ENCODE peak calls at places on chromosomes 7 and 10, in ten cellular contexts. Y is heart right ventricle; D is CD8-positive, alpha-beta memory T cell; O is A549; J is RWPE1; V is GM12878; Z is HCT116; H is CD4-positive, alpha-beta T cell; F is aorta; E is substantia nigra. X is an unnamed sample.

GRCh38 chr10:47164126-47164799 is 135.7 kb upstream of the GDF10 start:
- DNase-seq in Y (no peak), D (no peak), O (peak), J (peak), V (no peak), Z (no peak), H (no peak), F (no peak), E (no peak), X (peak)

GRCh38 chr10:88853155-88853554 is 1.5 kb upstream of the ANKRD22 start:
- DNase-seq in Y (no peak), D (no peak), O (no peak), J (no peak), V (no peak), Z (no peak), H (no peak), F (no peak), E (no peak), X (no peak)

GRCh38 chr7:73593207-73594045 is 15.0 kb upstream of the TBL2 start:
- DNase-seq in Y (no peak), D (no peak), O (no peak), J (no peak), V (no peak), Z (no peak), H (no peak), F (no peak), E (no peak), X (no peak)

GRCh38 chr10:114334301-114334700 is 70.0 kb downstream of the AFAP1L2 start:
- DNase-seq in Y (no peak), D (no peak), O (no peak), J (no peak), V (no peak), Z (no peak), H (no peak), F (no peak), E (no peak), X (no peak)

GRCh38 chr10:116774728-116775151 is 32.4 kb upstream of the HSPA12A start:
- DNase-seq in Y (no peak), D (no peak), O (no peak), J (peak), V (no peak), Z (no peak), H (no peak), F (no peak), E (no peak), X (no peak)

GRCh38 chr7:429828-430180 is 89.8 kb downstream of the PDGFA start:
- DNase-seq in Y (no peak), D (no peak), O (no peak), J (no peak), V (no peak), Z (no peak), H (no peak), F (no peak), E (no peak), X (no peak)

GRCh38 chr7:92988051-92988450 is 129.7 kb downstream of the SAMD9 start:
- DNase-seq in Y (no peak), D (no peak), O (peak), J (peak), V (no peak), Z (peak), H (no peak), F (no peak), E (no peak), X (peak)

GRCh38 chr7:84187813-84188212 is 6.8 kb downstream of the SEMA3A start:
- DNase-seq in Y (no peak), D (no peak), O (no peak), J (peak), V (no peak), Z (no peak), H (no peak), F (no peak), E (no peak), X (no peak)

GRCh38 chr7:45435846-45436245 is 138.3 kb upstream of the ADCY1 start:
- DNase-seq in Y (no peak), D (no peak), O (peak), J (peak), V (no peak), Z (no peak), H (no peak), F (no peak), E (no peak), X (peak)

GRCh38 chr10:124721295-124722052 is 22.7 kb downstream of the FAM53B start:
- DNase-seq in Y (peak), D (no peak), O (no peak), J (no peak), V (no peak), Z (no peak), H (no peak), F (peak), E (no peak), X (no peak)

GRCh38 chr10:1142596-1142995 is 86.4 kb downstream of the WDR37 start:
- DNase-seq in Y (no peak), D (no peak), O (no peak), J (no peak), V (no peak), Z (no peak), H (no peak), F (no peak), E (no peak), X (no peak)

GRCh38 chr7:64880322-64881297 is 22.5 kb upstream of the ZNF273 start:
- DNase-seq in Y (no peak), D (no peak), O (no peak), J (no peak), V (no peak), Z (no peak), H (no peak), F (no peak), E (no peak), X (peak)

GRCh38 chr7:35342786-35343185 is 88.9 kb upstream of the TBX20 start:
- DNase-seq in Y (no peak), D (no peak), O (no peak), J (no peak), V (no peak), Z (no peak), H (no peak), F (no peak), E (no peak), X (no peak)

GRCh38 chr10:16986406-16987128 is 143.0 kb downstream of the CUBN start:
- DNase-seq in Y (no peak), D (no peak), O (no peak), J (peak), V (no peak), Z (no peak), H (no peak), F (no peak), E (no peak), X (peak)

GRCh38 chr10:45557275-45557905 is 115.2 kb downstream of the ZFAND4 start:
- DNase-seq in Y (no peak), D (peak), O (no peak), J (no peak), V (no peak), Z (no peak), H (no peak), F (no peak), E (no peak), X (no peak)

GRCh38 chr7:28020302-28020940 is 160.2 kb downstream of the JAZF1 start:
- DNase-seq in Y (peak), D (peak), O (peak), J (peak), V (peak), Z (peak), H (no peak), F (peak), E (no peak), X (peak)

GRCh38 chr10:76009531-76009930 is 578.1 kb downstream of the LRMDA start:
- DNase-seq in Y (no peak), D (no peak), O (no peak), J (no peak), V (no peak), Z (no peak), H (no peak), F (no peak), E (no peak), X (no peak)

GRCh38 chr10:74544106-74544505 is 282.3 kb upstream of the KAT6B start:
- DNase-seq in Y (no peak), D (no peak), O (no peak), J (no peak), V (no peak), Z (no peak), H (no peak), F (no peak), E (no peak), X (peak)

GRCh38 chr7:37815969-37816371 is 32.4 kb upstream of the NME8 start:
- DNase-seq in Y (no peak), D (no peak), O (no peak), J (no peak), V (peak), Z (no peak), H (no peak), F (no peak), E (no peak), X (no peak)

GRCh38 chr10:92291610-92291859 is 568 bp downstream of the MARCHF5 start:
- DNase-seq in Y (peak), D (no peak), O (peak), J (peak), V (no peak), Z (no peak), H (no peak), F (no peak), E (peak), X (no peak)

GRCh38 chr10:119120413-119120867 is 16.5 kb downstream of the DENND10 start:
- DNase-seq in Y (no peak), D (peak), O (no peak), J (no peak), V (peak), Z (no peak), H (no peak), F (no peak), E (no peak), X (no peak)

GRCh38 chr7:99422091-99422624 is 13.4 kb downstream of the BUD31 start:
- DNase-seq in Y (no peak), D (no peak), O (no peak), J (no peak), V (no peak), Z (no peak), H (no peak), F (no peak), E (no peak), X (no peak)

GRCh38 chr10:83212632-83213349 is 926.5 kb upstream of the GHITM start:
- DNase-seq in Y (no peak), D (no peak), O (no peak), J (no peak), V (no peak), Z (no peak), H (no peak), F (no peak), E (no peak), X (no peak)

GRCh38 chr7:5590596-5591546 is 167.2 kb upstream of the TNRC18 start:
- DNase-seq in Y (no peak), D (no peak), O (no peak), J (no peak), V (no peak), Z (no peak), H (no peak), F (no peak), E (no peak), X (no peak)

GRCh38 chr7:157412021-157412443 is 75.2 kb downstream of the DNAJB6 start:
- DNase-seq in Y (no peak), D (peak), O (no peak), J (peak), V (no peak), Z (no peak), H (no peak), F (no peak), E (no peak), X (peak)
- H3K27ac ChIP-seq in Y (no peak), D (peak), O (no peak), J (peak), V (no peak), Z (no peak), H (no peak), F (no peak), E (no peak), X (peak)

GRCh38 chr7:98276241-98276761 is 5.2 kb upstream of the BRI3 start:
- DNase-seq in Y (no peak), D (no peak), O (no peak), J (no peak), V (no peak), Z (no peak), H (no peak), F (no peak), E (no peak), X (no peak)
- H3K27ac ChIP-seq in Y (no peak), D (no peak), O (peak), J (peak), V (no peak), Z (no peak), H (no peak), F (no peak), E (no peak), X (no peak)

GRCh38 chr7:148274118-148274517 is 316.4 kb upstream of the C7orf33 start:
- DNase-seq in Y (no peak), D (no peak), O (no peak), J (no peak), V (no peak), Z (no peak), H (no peak), F (no peak), E (no peak), X (no peak)
- H3K27ac ChIP-seq in Y (no peak), D (no peak), O (no peak), J (no peak), V (no peak), Z (no peak), H (no peak), F (no peak), E (no peak), X (no peak)

DNA sequence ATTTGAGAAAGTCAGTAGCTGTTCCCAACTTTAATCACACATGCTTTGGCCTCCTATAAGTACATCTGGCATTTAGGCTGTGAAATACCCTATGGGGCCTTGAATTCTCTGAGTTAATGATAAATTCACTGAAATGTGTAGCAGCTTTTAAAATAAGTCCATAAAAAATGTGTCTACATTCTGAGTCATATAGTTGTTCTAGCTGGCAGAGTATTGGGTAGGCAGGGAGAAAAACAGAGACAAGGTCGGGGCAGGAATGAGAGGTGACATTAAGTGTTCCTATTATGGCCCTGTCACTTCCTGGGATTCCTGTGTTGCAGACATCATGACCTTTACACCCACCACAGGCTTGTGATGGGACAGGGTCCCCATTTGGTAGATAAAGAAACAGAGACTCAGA is 588.9 kb downstream of the REEP3 start:
- DNase-seq in Y (no peak), D (no peak), O (no peak), J (no peak), V (no peak), Z (no peak), H (no peak), F (no peak), E (no peak), X (no peak)
- H3K27ac ChIP-seq in Y (no peak), D (no peak), O (no peak), J (no peak), V (no peak), Z (no peak), H (no peak), F (no peak), E (no peak), X (no peak)

GRCh38 chr10:14550471-14550941 is 219.8 kb upstream of the FRMD4A start:
- DNase-seq in Y (no peak), D (no peak), O (no peak), J (no peak), V (no peak), Z (no peak), H (no peak), F (no peak), E (no peak), X (no peak)
- H3K27ac ChIP-seq in Y (no peak), D (no peak), O (no peak), J (no peak), V (no peak), Z (no peak), H (no peak), F (no peak), E (peak), X (no peak)

DNA sequence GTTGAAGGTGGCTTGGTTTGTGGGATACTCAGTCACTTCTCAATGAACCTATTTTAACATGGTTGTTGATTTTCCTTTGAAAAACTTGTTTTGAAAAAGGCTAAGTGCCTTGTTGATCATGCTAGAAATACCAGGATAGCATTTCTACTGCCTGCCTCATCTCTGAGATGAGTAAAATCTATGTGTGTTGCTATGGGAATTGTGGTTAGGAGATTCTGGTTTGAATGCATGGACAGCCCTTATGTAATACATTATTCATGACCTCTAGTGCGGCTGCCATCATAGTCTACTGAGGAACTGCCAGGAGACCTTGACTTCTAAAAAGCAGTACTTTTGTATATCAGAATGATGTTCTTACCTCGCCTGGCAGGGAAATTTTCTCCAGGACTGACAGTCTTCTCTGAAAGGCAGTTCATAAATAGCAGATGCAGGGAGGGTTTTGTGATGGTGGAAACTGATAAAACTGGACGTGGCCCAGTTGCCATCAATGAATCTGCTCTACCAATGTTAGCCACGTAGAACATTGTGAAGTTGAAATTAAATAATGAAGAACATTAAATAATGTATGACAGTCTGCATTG is 248.5 kb downstream of the NSUN6 start:
- DNase-seq in Y (no peak), D (no peak), O (no peak), J (no peak), V (no peak), Z (no peak), H (no peak), F (no peak), E (no peak), X (no peak)
- H3K27ac ChIP-seq in Y (no peak), D (no peak), O (no peak), J (no peak), V (no peak), Z (no peak), H (no peak), F (no peak), E (no peak), X (no peak)

X was measured in SJSA1.